ENCODE peak calls at places on chromosomes 7 and 10, in four cellular contexts. One of them, this sample, is unnamed. For H3K4me1, the result is how much of the 10 kb centered on the place peaks cover.

GRCh38 chr10:70887804-70888800 is at the start of gene PCBD1:
- DNase-seq in tibial artery: peak
- DNase-seq in DND-41: peak
- DNase-seq in CD8-positive, alpha-beta T cell: peak
- DNase-seq in this sample: peak

GRCh38 chr7:12881712-12882111 is 194.3 kb downstream of the ARL4A start:
- DNase-seq in DND-41: no peak
- DNase-seq in tibial artery: no peak
- DNase-seq in CD8-positive, alpha-beta T cell: no peak
- DNase-seq in this sample: no peak

GRCh38 chr10:79105164-79105739 is 36.5 kb downstream of the ZMIZ1 start:
- DNase-seq in tibial artery: no peak
- DNase-seq in DND-41: no peak
- DNase-seq in CD8-positive, alpha-beta T cell: no peak
- DNase-seq in this sample: no peak

GRCh38 chr7:29807179-29807841 is 1.0 kb downstream of the WIPF3 start:
- DNase-seq in DND-41: no peak
- DNase-seq in tibial artery: peak
- DNase-seq in CD8-positive, alpha-beta T cell: no peak
- DNase-seq in this sample: no peak

GRCh38 chr10:73857446-73857845 is 16.9 kb downstream of the CAMK2G start:
- DNase-seq in tibial artery: no peak
- DNase-seq in CD8-positive, alpha-beta T cell: no peak
- DNase-seq in DND-41: no peak
- DNase-seq in this sample: no peak

GRCh38 chr10:3658766-3659165 is 126.2 kb downstream of the KLF6 start:
- DNase-seq in DND-41: no peak
- DNase-seq in tibial artery: no peak
- DNase-seq in CD8-positive, alpha-beta T cell: no peak
- DNase-seq in this sample: no peak

GRCh38 chr10:96368971-96369370 is 10.2 kb upstream of the OPALIN start:
- DNase-seq in tibial artery: no peak
- DNase-seq in CD8-positive, alpha-beta T cell: no peak
- DNase-seq in DND-41: no peak
- DNase-seq in this sample: no peak

GRCh38 chr7:134589491-134589941 is 40.6 kb downstream of the AKR1B15 start:
- DNase-seq in tibial artery: no peak
- DNase-seq in CD8-positive, alpha-beta T cell: no peak
- DNase-seq in DND-41: no peak
- DNase-seq in this sample: no peak

GRCh38 chr10:98957801-98958200 is 277.9 kb downstream of the HPSE2 start:
- DNase-seq in CD8-positive, alpha-beta T cell: no peak
- DNase-seq in DND-41: no peak
- DNase-seq in tibial artery: no peak
- DNase-seq in this sample: no peak

GRCh38 chr10:98956576-98957260 is 278.9 kb downstream of the HPSE2 start:
- DNase-seq in tibial artery: no peak
- DNase-seq in DND-41: no peak
- DNase-seq in CD8-positive, alpha-beta T cell: no peak
- DNase-seq in this sample: no peak

GRCh38 chr10:98963608-98964007 is 272.0 kb downstream of the HPSE2 start:
- DNase-seq in CD8-positive, alpha-beta T cell: no peak
- DNase-seq in tibial artery: no peak
- DNase-seq in DND-41: no peak
- DNase-seq in this sample: no peak

GRCh38 chr10:98959486-98959885 is 276.2 kb downstream of the HPSE2 start:
- DNase-seq in CD8-positive, alpha-beta T cell: no peak
- DNase-seq in DND-41: no peak
- DNase-seq in tibial artery: no peak
- DNase-seq in this sample: no peak
- H3K4me1 ChIP-seq in CD8-positive, alpha-beta T cell: under half
- H3K4me1 ChIP-seq in DND-41: under half
- H3K4me1 ChIP-seq in tibial artery: under half
- H3K4me1 ChIP-seq in this sample: under half

DNA sequence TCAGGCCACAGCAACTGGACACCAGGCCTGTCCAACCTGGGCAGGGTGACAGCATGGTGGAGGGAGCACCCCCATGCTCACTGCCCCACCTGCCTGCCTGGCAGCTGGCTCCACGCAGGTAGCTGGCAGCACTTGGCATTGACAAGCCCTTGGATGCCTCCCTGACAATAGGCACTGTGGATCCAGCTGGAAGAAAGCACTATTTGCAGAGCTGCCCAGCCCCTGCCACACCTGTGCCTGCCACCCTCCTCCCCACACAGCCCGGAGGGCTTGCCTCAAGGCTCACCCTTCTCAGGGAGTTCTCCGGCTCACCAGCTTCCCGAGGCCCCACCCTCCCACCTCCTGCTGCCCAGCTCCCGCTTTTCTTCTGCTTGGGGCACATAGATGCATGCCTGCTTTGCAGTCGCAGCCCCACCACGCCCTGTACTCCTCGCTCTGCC is 160.1 kb downstream of the NEURL1 start:
- DNase-seq in CD8-positive, alpha-beta T cell: no peak
- DNase-seq in DND-41: no peak
- DNase-seq in tibial artery: no peak
- DNase-seq in this sample: peak
- H3K4me1 ChIP-seq in CD8-positive, alpha-beta T cell: under half
- H3K4me1 ChIP-seq in DND-41: under half
- H3K4me1 ChIP-seq in tibial artery: half or more
- H3K4me1 ChIP-seq in this sample: half or more

GRCh38 chr10:103620357-103620749 is 126.8 kb downstream of the NEURL1 start:
- DNase-seq in tibial artery: no peak
- DNase-seq in CD8-positive, alpha-beta T cell: no peak
- DNase-seq in DND-41: no peak
- DNase-seq in this sample: no peak
- H3K4me1 ChIP-seq in tibial artery: half or more
- H3K4me1 ChIP-seq in CD8-positive, alpha-beta T cell: under half
- H3K4me1 ChIP-seq in DND-41: under half
- H3K4me1 ChIP-seq in this sample: half or more

GRCh38 chr7:6252310-6252709 is 20.1 kb downstream of the CYTH3 start:
- DNase-seq in DND-41: no peak
- DNase-seq in CD8-positive, alpha-beta T cell: no peak
- DNase-seq in tibial artery: no peak
- DNase-seq in this sample: no peak
- H3K4me1 ChIP-seq in DND-41: under half
- H3K4me1 ChIP-seq in CD8-positive, alpha-beta T cell: under half
- H3K4me1 ChIP-seq in tibial artery: half or more
- H3K4me1 ChIP-seq in this sample: under half

DNA sequence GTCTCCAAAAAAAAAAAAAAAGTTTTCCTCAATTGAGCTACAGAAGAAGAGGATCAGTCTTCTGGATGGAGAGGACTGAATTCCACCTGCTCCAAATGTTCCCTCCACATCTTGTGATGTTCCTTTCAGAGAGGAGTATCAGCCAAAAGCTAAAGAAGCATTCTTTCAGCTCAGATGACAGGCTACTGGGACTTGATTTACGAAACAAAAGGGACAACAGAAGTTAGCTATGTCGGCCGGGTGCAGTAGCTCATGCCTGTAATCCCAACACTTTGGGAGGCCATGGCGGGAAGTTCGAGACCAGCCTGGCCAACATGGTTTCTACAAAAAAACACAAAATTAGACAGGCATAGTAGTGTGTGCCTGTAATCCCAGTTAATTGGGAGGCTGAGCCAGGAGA is 7.4 kb downstream of the DAGLB start:
- DNase-seq in tibial artery: no peak
- DNase-seq in CD8-positive, alpha-beta T cell: no peak
- DNase-seq in DND-41: no peak
- DNase-seq in this sample: no peak
- H3K4me1 ChIP-seq in tibial artery: under half
- H3K4me1 ChIP-seq in CD8-positive, alpha-beta T cell: under half
- H3K4me1 ChIP-seq in DND-41: under half
- H3K4me1 ChIP-seq in this sample: under half

This sample was measured in suprapubic skin.